ENCODE peak calls at places on chromosome 9, in five cellular contexts. S is mesothelial cell of epicardium, N is transverse colon, Z is A549, D is WTC11. L is an unnamed sample.

GRCh38 chr9:105053209-105053652 is 125.3 kb upstream of the ABCA1 start:
- DNase-seq in S (no peak), N (no peak), Z (peak; percentile 59), D (no peak), L (no peak)

GRCh38 chr9:21854594-21854993 is 52.2 kb downstream of the MTAP start:
- DNase-seq in S (no peak), N (peak; percentile 27), Z (no peak), D (no peak), L (no peak)

GRCh38 chr9:130209422-130209821 is 37.2 kb downstream of the NCS1 start:
- DNase-seq in S (no peak), N (no peak), Z (no peak), D (no peak), L (no peak)

GRCh38 chr9:127295005-127295404 is 30.4 kb downstream of the GARNL3 start:
- DNase-seq in S (no peak), N (no peak), Z (no peak), D (no peak), L (no peak)

GRCh38 chr9:2730971-2731370 is 13.7 kb downstream of the KCNV2 start:
- DNase-seq in S (no peak), N (no peak), Z (no peak), D (no peak), L (no peak)

GRCh38 chr9:81814404-81814793 is 113.8 kb upstream of the SPATA31D4 start:
- DNase-seq in S (no peak), N (no peak), Z (no peak), D (no peak), L (no peak)

GRCh38 chr9:17453751-17454150 is 125.1 kb upstream of the SH3GL2 start:
- DNase-seq in S (no peak), N (no peak), Z (no peak), D (no peak), L (no peak)

GRCh38 chr9:129036923-129037766 is 719 bp downstream of the MIGA2 start:
- DNase-seq in S (no peak), N (no peak), Z (no peak), D (no peak), L (no peak)

GRCh38 chr9:123864291-123864690 is 65.6 kb downstream of the DENND1A start:
- DNase-seq in S (no peak), N (no peak), Z (no peak), D (no peak), L (no peak)

GRCh38 chr9:17021379-17021970 is 113.4 kb upstream of the CNTLN start:
- DNase-seq in S (no peak), N (no peak), Z (no peak), D (no peak), L (no peak)

GRCh38 chr9:1619915-1620705 is 395.0 kb upstream of the SMARCA2 start:
- DNase-seq in S (no peak), N (no peak), Z (peak; percentile 33), D (no peak), L (no peak)

GRCh38 chr9:93586290-93587057 is 10.1 kb downstream of the PHF2 start:
- DNase-seq in S (no peak), N (no peak), Z (no peak), D (no peak), L (no peak)

GRCh38 chr9:87963770-87964169 is 10.6 kb downstream of the CDK20 start:
- DNase-seq in S (no peak), N (no peak), Z (no peak), D (no peak), L (no peak)

GRCh38 chr9:100430286-100430940 is 3.5 kb downstream of the MSANTD3 start:
- DNase-seq in S (no peak), N (no peak), Z (no peak), D (no peak), L (no peak)

GRCh38 chr9:93824386-93825294 is 130.5 kb downstream of the BARX1 start:
- DNase-seq in S (no peak), N (no peak), Z (no peak), D (no peak), L (no peak)

GRCh38 chr9:104808030-104808614 is 44.2 kb downstream of the NIPSNAP3B start:
- DNase-seq in S (no peak), N (no peak), Z (peak; percentile 8), D (peak; percentile 57), L (peak; percentile 30)

GRCh38 chr9:20552874-20553624 is 69.2 kb downstream of the MLLT3 start:
- DNase-seq in S (no peak), N (no peak), Z (peak; percentile 65), D (no peak), L (no peak)

GRCh38 chr9:137694962-137695875 is 76.4 kb downstream of the EHMT1 start:
- DNase-seq in S (no peak), N (peak; percentile 65), Z (peak; percentile 61), D (peak; percentile 85), L (peak; percentile 80)

GRCh38 chr9:101582593-101582992 is 12.2 kb downstream of the PPP3R2 start:
- DNase-seq in S (no peak), N (no peak), Z (peak; percentile 29), D (no peak), L (no peak)

GRCh38 chr9:96505316-96505991 is 55.5 kb downstream of the HABP4 start:
- DNase-seq in S (no peak), N (no peak), Z (no peak), D (no peak), L (no peak)

GRCh38 chr9:78031271-78031825 is at the start of gene GNAQ:
- DNase-seq in S (no peak), N (peak; percentile 18), Z (no peak), D (peak; percentile 46), L (no peak)

GRCh38 chr9:14209399-14209990 is 104.4 kb downstream of the NFIB start:
- DNase-seq in S (no peak), N (no peak), Z (no peak), D (no peak), L (no peak)

GRCh38 chr9:93595861-93596365 is 19.5 kb downstream of the PHF2 start:
- DNase-seq in S (no peak), N (no peak), Z (no peak), D (no peak), L (no peak)

GRCh38 chr9:71675857-71676165 is 92.5 kb downstream of the CEMIP2 start:
- DNase-seq in S (no peak), N (no peak), Z (no peak), D (no peak), L (no peak)

GRCh38 chr9:34986541-34987047 is 3.0 kb upstream of the DNAJB5 start:
- DNase-seq in S (no peak), N (no peak), Z (no peak), D (peak; percentile 37), L (peak; percentile 66)

GRCh38 chr9:81814794-81815464 is 113.3 kb upstream of the SPATA31D4 start:
- DNase-seq in S (no peak), N (no peak), Z (no peak), D (no peak), L (no peak)

GRCh38 chr9:15873573-15874177 is 320.8 kb downstream of the CCDC171 start:
- DNase-seq in S (no peak), N (no peak), Z (peak; percentile 58), D (no peak), L (no peak)

GRCh38 chr9:82021198-82021597 is 32.6 kb downstream of the SPATA31D1 start:
- DNase-seq in S (no peak), N (no peak), Z (peak; percentile 77), D (no peak), L (no peak)

GRCh38 chr9:137435381-137435891 is 5.7 kb downstream of the ENTPD8 start:
- DNase-seq in S (peak; percentile 16), N (no peak), Z (no peak), D (no peak), L (no peak)

GRCh38 chr9:100714372-100715099 is 136.7 kb downstream of the CAVIN4 start:
- DNase-seq in S (peak; percentile 55), N (peak; percentile 50), Z (peak; percentile 56), D (peak; percentile 83), L (peak; percentile 85)

GRCh38 chr9:72477862-72478564 is 43.4 kb upstream of the TMC1 start:
- DNase-seq in S (no peak), N (peak; percentile 35), Z (peak; percentile 97), D (no peak), L (no peak)

DNA sequence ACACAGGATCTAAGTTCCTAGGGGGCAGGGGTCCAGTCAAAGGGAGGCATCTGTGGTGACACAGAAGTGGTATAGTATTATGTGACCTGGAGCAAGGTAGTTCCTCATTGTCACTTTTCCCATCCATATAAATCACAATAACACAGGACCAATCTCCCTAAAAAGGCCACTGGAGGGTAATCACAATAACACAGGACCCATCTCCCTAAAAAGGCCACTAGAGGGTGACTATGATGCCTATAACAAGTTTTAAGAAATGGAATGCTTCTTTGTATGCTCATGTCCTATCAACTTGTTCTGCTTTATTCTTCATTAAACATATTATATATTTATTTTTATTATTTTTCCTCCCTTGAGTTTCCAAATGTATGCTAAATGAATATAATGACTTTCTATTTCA is 254.6 kb downstream of the ASTN2 start:
- DNase-seq in S (no peak), N (no peak), Z (peak; percentile 11), D (no peak), L (no peak)
- TF ChIP-seq CTCF in S (no peak), N (no peak), Z (peak; percentile 22), D (no peak), L (peak; percentile 27)

DNA sequence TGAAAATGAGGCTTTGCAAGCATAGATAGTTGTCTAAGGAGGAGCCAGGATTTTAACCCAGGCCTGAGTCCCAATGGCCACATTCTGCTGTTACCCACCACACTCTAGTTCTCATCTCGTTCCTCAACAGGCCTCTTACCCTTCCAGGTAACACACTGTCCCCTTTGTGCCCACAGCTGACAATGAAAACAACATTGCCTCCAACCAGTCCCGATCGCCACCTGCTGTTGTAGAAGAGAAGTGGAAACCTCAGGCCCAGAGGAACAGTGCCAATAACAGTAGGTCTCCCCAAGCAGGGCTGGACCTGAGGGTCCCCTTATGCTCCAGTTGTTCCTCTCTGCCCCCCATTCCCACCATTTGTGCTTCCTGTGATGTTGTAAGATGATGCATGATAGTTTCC is 30.4 kb downstream of the AMBP start:
- DNase-seq in S (no peak), N (no peak), Z (peak; percentile 13), D (peak; percentile 33), L (no peak)
- TF ChIP-seq CTCF in S (no peak), N (peak; percentile 18), Z (no peak), D (no peak), L (no peak)

GRCh38 chr9:126014726-126015125 is 267.6 kb downstream of the PBX3 start:
- DNase-seq in S (no peak), N (no peak), Z (no peak), D (no peak), L (no peak)

DNA sequence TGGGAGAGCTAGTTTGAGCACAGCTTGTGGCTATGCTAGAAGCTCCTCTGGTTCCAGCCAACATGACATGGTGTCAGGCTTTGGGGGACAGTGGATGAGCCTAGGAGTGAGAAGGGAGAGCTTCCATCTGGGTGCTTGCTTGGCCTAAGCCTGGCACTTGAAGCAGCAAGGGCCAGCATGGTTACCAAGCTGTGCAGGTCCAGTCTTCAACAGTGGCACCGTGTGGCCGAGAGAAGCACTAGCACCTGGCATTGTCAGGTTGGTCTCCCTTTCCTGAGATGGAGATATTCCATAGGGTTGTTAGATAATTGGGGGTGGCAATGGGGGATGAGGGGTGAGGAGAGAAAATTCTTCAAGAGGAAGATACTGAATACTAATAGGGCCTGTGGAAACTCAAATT is 261.9 kb downstream of the PBX3 start:
- DNase-seq in S (no peak), N (no peak), Z (peak; percentile 50), D (no peak), L (no peak)
- TF ChIP-seq CTCF in S (no peak), N (no peak), Z (no peak), D (peak; percentile 16), L (no peak)

DNA sequence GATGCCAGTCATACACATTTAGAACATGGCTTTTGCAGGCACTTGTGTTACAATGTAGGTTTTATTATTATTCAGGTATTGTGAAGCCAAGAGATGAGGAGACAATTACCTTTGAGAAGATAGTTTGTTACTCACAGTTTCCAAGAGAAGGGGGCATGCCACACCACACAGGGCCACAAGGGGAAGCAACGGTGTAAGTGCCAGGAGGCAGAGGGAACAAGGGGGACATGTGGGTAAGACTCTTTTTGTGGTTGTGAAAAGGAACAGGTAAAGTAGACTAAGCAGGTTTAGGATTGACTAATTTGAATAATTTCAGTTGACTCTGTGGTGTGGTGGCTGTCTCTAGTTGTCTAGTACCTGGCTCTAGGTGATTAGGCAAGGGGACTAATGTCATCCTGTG is 191.2 kb downstream of the TRPM6 start:
- DNase-seq in S (no peak), N (no peak), Z (no peak), D (peak; percentile 24), L (no peak)
- TF ChIP-seq CTCF in S (no peak), N (no peak), Z (no peak), D (no peak), L (no peak)

L was measured in dorsolateral prefrontal cortex.